ENCODE peak calls at places on chromosomes 16 and 17, in six cellular contexts. J is brain microvascular endothelial cell, X is left lung, G is uterus, M is thoracic aorta, O is A549. C is an unnamed sample.

GRCh38 chr16:47815655-47816054 is 340.1 kb downstream of the ABCC12 start:
- DNase-seq in J (peak; percentile 4), X (no peak), G (no peak), M (no peak), O (no peak), C (no peak)

GRCh38 chr16:4625617-4626159 is 1.1 kb downstream of the MGRN1 start:
- DNase-seq in J (no peak), X (no peak), G (no peak), M (no peak), O (no peak), C (no peak)

GRCh38 chr16:71230122-71230845 is at the start of gene HYDIN:
- DNase-seq in J (peak; percentile 76), X (peak; percentile 83), G (no peak), M (no peak), O (peak; percentile 67), C (no peak)

GRCh38 chr16:22814330-22815105 is 556 bp downstream of the HS3ST2 start:
- DNase-seq in J (no peak), X (peak; percentile 79), G (no peak), M (no peak), O (no peak), C (no peak)

GRCh38 chr16:31050280-31051030 is 17.1 kb downstream of the STX4 start:
- DNase-seq in J (no peak), X (no peak), G (no peak), M (no peak), O (no peak), C (no peak)

GRCh38 chr17:44071198-44071520 is 624 bp downstream of the G6PC3 start:
- DNase-seq in J (no peak), X (no peak), G (no peak), M (no peak), O (no peak), C (no peak)

GRCh38 chr17:78790552-78790951 is 8.5 kb upstream of the CYTH1 start:
- DNase-seq in J (no peak), X (no peak), G (no peak), M (no peak), O (no peak), C (no peak)

GRCh38 chr17:71699907-71700306 is 420.9 kb upstream of the SOX9 start:
- DNase-seq in J (no peak), X (no peak), G (no peak), M (no peak), O (no peak), C (no peak)

GRCh38 chr17:6365187-6365943 is 69.6 kb downstream of the AIPL1 start:
- DNase-seq in J (no peak), X (no peak), G (no peak), M (no peak), O (peak; percentile 75), C (no peak)

GRCh38 chr17:44235583-44235936 is 16.1 kb upstream of the UBTF start:
- DNase-seq in J (peak; percentile 70), X (no peak), G (no peak), M (no peak), O (peak; percentile 59), C (no peak)

GRCh38 chr17:3838206-3838605 is 7.8 kb downstream of the NCBP3 start:
- DNase-seq in J (no peak), X (no peak), G (no peak), M (no peak), O (no peak), C (no peak)

GRCh38 chr17:35117984-35118383 is 1.7 kb downstream of the RAD51D start:
- DNase-seq in J (peak; percentile 25), X (no peak), G (no peak), M (no peak), O (peak; percentile 65), C (no peak)

GRCh38 chr17:44209786-44210341 is 9.6 kb downstream of the UBTF start:
- DNase-seq in J (no peak), X (no peak), G (no peak), M (no peak), O (no peak), C (no peak)

GRCh38 chr17:40846515-40847155 is 20.4 kb downstream of the KRT12 start:
- DNase-seq in J (no peak), X (no peak), G (no peak), M (no peak), O (no peak), C (no peak)

GRCh38 chr17:36728030-36728991 is 126.9 kb downstream of the MRM1 start:
- DNase-seq in J (no peak), X (no peak), G (no peak), M (no peak), O (no peak), C (no peak)

GRCh38 chr17:39174907-39175694 is 9.1 kb upstream of the ARL5C start:
- DNase-seq in J (peak; percentile 41), X (no peak), G (peak; percentile 76), M (no peak), O (peak; percentile 79), C (no peak)

GRCh38 chr16:64780445-64780844 is 341.4 kb downstream of the CDH11 start:
- DNase-seq in J (no peak), X (no peak), G (no peak), M (no peak), O (no peak), C (no peak)

GRCh38 chr17:828761-829160 is 46.6 kb downstream of the MRM3 start:
- DNase-seq in J (no peak), X (no peak), G (no peak), M (no peak), O (no peak), C (no peak)

GRCh38 chr16:19419691-19420060 is 2.0 kb downstream of the TMC5 start:
- DNase-seq in J (peak; percentile 29), X (no peak), G (no peak), M (no peak), O (peak; percentile 93), C (no peak)

GRCh38 chr16:48852955-48853354 is 243.0 kb upstream of the N4BP1 start:
- DNase-seq in J (no peak), X (no peak), G (no peak), M (no peak), O (no peak), C (no peak)

DNA sequence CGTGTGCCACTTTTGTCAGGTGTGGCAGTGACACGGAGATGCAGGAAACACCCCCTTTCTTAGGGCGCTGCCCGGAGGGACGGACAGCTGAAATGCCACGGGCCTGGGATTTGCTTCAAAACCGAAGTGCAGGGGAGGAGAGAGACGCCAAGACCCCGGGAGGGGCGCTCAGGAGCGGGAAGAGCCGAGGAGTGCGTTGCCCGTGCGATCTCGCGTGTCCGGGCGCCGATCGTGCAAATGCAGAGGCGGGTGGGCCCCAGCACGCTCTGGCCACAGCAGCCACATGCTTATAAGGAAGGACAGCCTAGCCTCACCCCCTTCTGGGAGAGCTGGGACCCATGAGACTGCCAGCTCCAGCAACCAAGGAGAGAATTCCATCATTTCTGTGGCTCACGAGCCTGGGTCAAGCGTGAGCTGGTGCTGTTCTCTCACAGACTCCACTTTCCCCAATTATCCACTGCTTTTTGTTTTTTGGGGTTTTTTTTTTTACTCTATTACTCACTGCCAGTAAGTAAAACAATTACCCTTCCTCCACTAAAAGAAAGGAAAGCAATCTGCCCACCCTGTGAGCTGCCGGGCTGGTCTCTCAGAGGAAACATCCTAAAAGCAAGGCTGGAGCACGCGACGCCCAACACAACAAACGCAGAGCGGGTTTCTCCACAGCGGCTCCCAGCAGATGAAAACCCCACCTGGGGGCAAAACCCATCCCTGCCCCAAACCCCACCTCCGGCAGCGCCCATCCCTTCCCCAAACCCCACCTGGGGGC is 27.2 kb upstream of the C16orf95 start:
- DNase-seq in J (no peak), X (no peak), G (no peak), M (no peak), O (no peak), C (no peak)
- H3K27ac ChIP-seq in J (no peak overlapping the region), X (peak overlapping the region; percentile 23), G (peak overlapping the region; percentile 55), M (no peak overlapping the region), O (no peak overlapping the region), C (peak overlapping the region; percentile 74)

DNA sequence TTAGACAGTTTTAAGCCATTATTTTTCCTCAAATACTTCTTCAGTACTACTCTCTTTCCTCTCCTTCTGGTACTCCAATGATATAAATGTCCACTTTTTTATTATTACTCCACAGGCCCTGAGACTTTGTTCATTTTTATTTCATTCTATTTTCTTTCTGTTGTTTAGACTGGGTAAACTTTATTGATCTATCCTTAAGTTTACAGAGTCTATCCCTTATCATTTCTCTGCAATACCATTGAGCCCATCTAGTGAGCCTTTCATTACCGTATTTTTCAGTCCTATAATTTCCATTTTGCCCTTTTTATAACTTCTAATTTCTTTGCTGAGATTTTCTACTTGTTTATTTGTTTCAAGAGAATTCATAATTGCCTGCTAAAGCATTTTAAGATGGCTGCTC is 193.7 kb downstream of the TOX3 start:
- DNase-seq in J (no peak), X (no peak), G (no peak), M (no peak), O (no peak), C (no peak)
- TF ChIP-seq CTCF in J (no peak), X (no peak), G (no peak), M (no peak), O (no peak), C (no peak)

DNA sequence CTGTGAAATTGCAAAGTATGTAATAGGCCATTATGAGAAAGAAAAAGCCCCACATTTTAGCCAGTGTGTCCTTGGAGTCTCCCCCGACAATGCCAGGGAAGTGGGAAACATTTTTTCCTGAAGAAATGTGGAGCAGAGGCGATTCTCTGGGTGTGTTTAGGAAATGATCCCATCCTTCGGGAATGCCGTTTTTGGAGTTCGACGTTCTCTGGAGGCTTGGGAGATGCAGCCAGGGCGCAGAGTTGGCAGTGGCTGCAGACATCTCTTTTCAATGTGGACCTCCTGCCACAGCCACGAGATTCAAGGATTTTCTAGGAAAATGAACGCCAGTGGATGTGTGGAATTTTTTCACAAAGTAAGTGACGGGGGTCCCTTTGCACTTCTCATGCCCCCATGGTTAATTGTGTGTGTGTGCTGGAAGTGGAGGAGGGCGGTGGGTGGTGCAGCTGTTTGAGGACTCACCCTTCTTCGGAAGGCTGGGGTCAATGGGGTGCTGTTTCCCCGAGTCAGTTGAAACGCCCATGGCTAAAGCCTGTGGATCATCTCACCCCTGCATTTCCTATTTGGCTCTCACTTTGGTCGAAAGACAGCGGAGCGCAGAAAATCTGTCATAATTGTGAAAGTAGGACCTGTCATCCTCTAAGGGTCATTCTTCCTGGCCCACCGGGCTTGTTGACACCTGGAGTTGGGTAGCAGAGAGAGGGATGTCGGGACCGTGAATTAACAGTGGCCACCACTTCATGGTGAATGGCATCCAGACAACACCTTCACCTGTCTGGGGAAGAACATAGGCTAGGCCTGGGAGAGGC is 73.2 kb downstream of the CMIP start:
- DNase-seq in J (no peak), X (no peak), G (no peak), M (no peak), O (no peak), C (no peak)
- H3K27ac ChIP-seq in J (no peak overlapping the region), X (peak overlapping the region; percentile 11), G (no peak overlapping the region), M (no peak overlapping the region), O (peak overlapping the region; percentile 74), C (peak overlapping the region; percentile 27)

GRCh38 chr16:87057291-87057881 is 259.8 kb downstream of the C16orf95 start:
- DNase-seq in J (no peak), X (no peak), G (no peak), M (no peak), O (no peak), C (peak; percentile 62)
- TF ChIP-seq CTCF in J (peak; percentile 41), X (no peak), G (no peak), M (no peak), O (no peak), C (no peak)

GRCh38 chr16:88381820-88382451 is 823 bp upstream of the ZNF469 start:
- DNase-seq in J (no peak), X (peak; percentile 57), G (no peak), M (no peak), O (no peak), C (no peak)
- H3K27ac ChIP-seq in J (no peak overlapping the region), X (no peak overlapping the region), G (no peak overlapping the region), M (no peak overlapping the region), O (peak overlapping the region; percentile 98), C (peak overlapping the region; percentile 85)

GRCh38 chr17:81258292-81258691 is 19.2 kb downstream of the NDUFAF8 start:
- DNase-seq in J (no peak), X (no peak), G (no peak), M (no peak), O (no peak), C (no peak)
- TF ChIP-seq CTCF in J (no peak), X (no peak), G (no peak), M (no peak), O (no peak), C (no peak)